ENCODE peak calls at places on chromosomes 13 and 19, in five cellular contexts. I, E, H, B and V are unnamed samples.

GRCh38 chr13:98563071-98563470 is 13.8 kb downstream of the STK24 start:
- DNase-seq in I (no peak), E (no peak), H (no peak), B (no peak), V (no peak)

GRCh38 chr19:2808129-2808941 is 11.3 kb upstream of the ZNF554 start:
- DNase-seq in I (no peak), E (no peak), H (no peak), B (no peak), V (no peak)

GRCh38 chr19:49672131-49672919 is 4.7 kb upstream of the PRMT1 start:
- DNase-seq in I (peak; percentile 74), E (peak; percentile 66), H (no peak), B (peak; percentile 84), V (no peak)

GRCh38 chr13:108993346-108993745 is 363.9 kb downstream of the MYO16 start:
- DNase-seq in I (no peak), E (no peak), H (no peak), B (no peak), V (no peak)

GRCh38 chr13:76917096-76917495 is 30.9 kb upstream of the KCTD12 start:
- DNase-seq in I (no peak), E (no peak), H (no peak), B (no peak), V (no peak)

GRCh38 chr13:23643828-23644419 is 73.7 kb downstream of the TNFRSF19 start:
- DNase-seq in I (no peak), E (no peak), H (no peak), B (no peak), V (no peak)

GRCh38 chr19:22893855-22894270 is 61.8 kb downstream of the ZNF723 start:
- DNase-seq in I (no peak), E (no peak), H (no peak), B (no peak), V (no peak)

GRCh38 chr19:21210037-21210621 is 68.3 kb downstream of the ZNF431 start:
- DNase-seq in I (no peak), E (no peak), H (no peak), B (no peak), V (no peak)

GRCh38 chr13:83881917-83882625 is at the start of gene SLITRK1:
- DNase-seq in I (no peak), E (no peak), H (no peak), B (peak; percentile 44), V (peak; percentile 19)

GRCh38 chr19:33686687-33687541 is 65.2 kb downstream of the CHST8 start:
- DNase-seq in I (no peak), E (no peak), H (no peak), B (no peak), V (no peak)

GRCh38 chr19:18746393-18747167 is 44.5 kb downstream of the COMP start:
- DNase-seq in I (no peak), E (no peak), H (no peak), B (no peak), V (no peak)

GRCh38 chr19:45306522-45307027 is 16.1 kb downstream of the CKM start:
- DNase-seq in I (no peak), E (no peak), H (no peak), B (no peak), V (no peak)

GRCh38 chr19:45710731-45711130 is 18.3 kb downstream of the QPCTL start:
- DNase-seq in I (no peak), E (no peak), H (no peak), B (no peak), V (no peak)

GRCh38 chr19:19059018-19059836 is 4.6 kb upstream of the SLC25A42 start:
- DNase-seq in I (no peak), E (no peak), H (no peak), B (peak; percentile 75), V (no peak)

GRCh38 chr13:30376426-30377311 is 45.6 kb upstream of the UBE2L5 start:
- DNase-seq in I (no peak), E (peak; percentile 62), H (no peak), B (no peak), V (no peak)

GRCh38 chr13:72258340-72258981 is 391.5 kb upstream of the DACH1 start:
- DNase-seq in I (no peak), E (no peak), H (no peak), B (no peak), V (no peak)

GRCh38 chr13:71005919-71006318 is 861.1 kb downstream of the DACH1 start:
- DNase-seq in I (no peak), E (no peak), H (no peak), B (no peak), V (no peak)

GRCh38 chr19:5718579-5719273 is 1.2 kb downstream of the LONP1 start:
- DNase-seq in I (no peak), E (no peak), H (peak; percentile 43), B (peak; percentile 88), V (peak; percentile 72)

GRCh38 chr13:42071667-42072419 is 23.4 kb downstream of the DGKH start:
- DNase-seq in I (no peak), E (no peak), H (no peak), B (no peak), V (no peak)

GRCh38 chr13:111153279-111153976 is 38.3 kb downstream of the ARHGEF7 start:
- DNase-seq in I (peak; percentile 94), E (peak; percentile 94), H (no peak), B (peak; percentile 90), V (peak; percentile 61)
- TF ChIP-seq CTCF in I (peak; percentile 28), E (no peak), H (peak; percentile 36), B (no peak), V (peak; percentile 21)

GRCh38 chr19:47230122-47230920 is 678 bp downstream of the BBC3 start:
- DNase-seq in I (peak; percentile 77), E (peak; percentile 71), H (no peak), B (peak; percentile 66), V (no peak)

GRCh38 chr19:47228168-47228936 is 2.6 kb downstream of the BBC3 start:
- DNase-seq in I (peak; percentile 52), E (peak; percentile 48), H (no peak), B (peak; percentile 65), V (no peak)

GRCh38 chr19:47229674-47230121 is 1.3 kb downstream of the BBC3 start:
- DNase-seq in I (no peak), E (no peak), H (no peak), B (peak; percentile 40), V (no peak)

GRCh38 chr19:47227347-47228167 is 3.4 kb downstream of the BBC3 start:
- DNase-seq in I (peak; percentile 93), E (peak; percentile 26), H (no peak), B (peak; percentile 94), V (peak; percentile 78)

DNA sequence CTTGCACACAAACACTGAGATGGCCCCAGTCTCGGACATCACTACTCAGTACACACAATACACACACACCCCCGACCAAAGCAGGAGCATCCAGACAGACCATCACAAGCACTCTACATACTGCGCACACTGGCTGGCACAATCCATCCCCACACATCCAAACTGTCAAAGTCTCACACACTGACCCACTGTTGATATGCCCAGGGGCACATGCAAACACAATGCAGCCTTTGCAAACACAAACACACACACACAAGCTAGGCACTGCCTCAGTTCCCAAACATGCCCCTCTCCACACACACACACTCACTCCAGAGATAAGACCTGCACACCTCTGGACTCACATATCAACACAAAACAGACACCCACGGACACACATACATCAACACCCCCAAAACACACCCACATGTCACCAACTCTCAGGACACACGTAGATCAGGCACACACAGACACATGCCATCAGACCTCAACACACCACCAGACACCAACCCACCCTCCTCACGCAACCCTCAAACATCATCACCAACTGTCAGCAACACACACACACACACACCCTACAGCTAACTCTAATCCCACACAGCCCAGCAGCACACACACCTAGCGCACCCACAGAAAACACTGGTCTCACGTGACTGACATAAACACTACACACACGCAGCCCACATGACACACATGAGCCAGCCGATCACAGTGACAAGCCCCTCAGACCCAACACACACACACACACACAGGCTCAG is 1.9 kb downstream of the BBC3 start:
- DNase-seq in I (no peak), E (peak; percentile 29), H (no peak), B (no peak), V (no peak)
- H3K4me3 ChIP-seq in I (peak overlapping the region; percentile 99), E (peak overlapping the region; percentile 79), H (peak overlapping the region; percentile 78), B (no peak overlapping the region), V (peak overlapping the region; percentile 75)

GRCh38 chr19:48452656-48453480 is 2.5 kb upstream of the KCNJ14 start:
- DNase-seq in I (no peak), E (no peak), H (no peak), B (no peak), V (no peak)

GRCh38 chr19:48450441-48450840 is 4.7 kb downstream of the GRWD1 start:
- DNase-seq in I (no peak), E (no peak), H (no peak), B (no peak), V (no peak)

GRCh38 chr19:48450863-48451262 is 4.5 kb upstream of the KCNJ14 start:
- DNase-seq in I (no peak), E (no peak), H (no peak), B (no peak), V (no peak)

GRCh38 chr19:48454150-48454730 is 1.1 kb upstream of the KCNJ14 start:
- DNase-seq in I (no peak), E (no peak), H (no peak), B (no peak), V (no peak)

GRCh38 chr19:48452255-48452654 is 3.1 kb upstream of the KCNJ14 start:
- DNase-seq in I (no peak), E (no peak), H (no peak), B (no peak), V (no peak)
- H3K36me3 ChIP-seq in I (peaks cover 84% of the 10 kb centered on the region), E (peaks cover 60% of the 10 kb centered on the region), H (peaks cover 7% of the 10 kb centered on the region), B (peaks cover 73% of the 10 kb centered on the region), V (peaks cover 3% of the 10 kb centered on the region)

GRCh38 chr13:33262997-33263396 is 22.6 kb downstream of the STARD13 start:
- DNase-seq in I (no peak), E (no peak), H (no peak), B (no peak), V (no peak)

GRCh38 chr13:33263976-33264619 is 21.5 kb downstream of the STARD13 start:
- DNase-seq in I (no peak), E (no peak), H (no peak), B (no peak), V (no peak)

GRCh38 chr13:33262554-33262953 is 23.0 kb downstream of the STARD13 start:
- DNase-seq in I (no peak), E (no peak), H (no peak), B (no peak), V (no peak)

GRCh38 chr13:33264620-33264978 is 21.0 kb downstream of the STARD13 start:
- DNase-seq in I (no peak), E (no peak), H (no peak), B (peak; percentile 84), V (no peak)

DNA sequence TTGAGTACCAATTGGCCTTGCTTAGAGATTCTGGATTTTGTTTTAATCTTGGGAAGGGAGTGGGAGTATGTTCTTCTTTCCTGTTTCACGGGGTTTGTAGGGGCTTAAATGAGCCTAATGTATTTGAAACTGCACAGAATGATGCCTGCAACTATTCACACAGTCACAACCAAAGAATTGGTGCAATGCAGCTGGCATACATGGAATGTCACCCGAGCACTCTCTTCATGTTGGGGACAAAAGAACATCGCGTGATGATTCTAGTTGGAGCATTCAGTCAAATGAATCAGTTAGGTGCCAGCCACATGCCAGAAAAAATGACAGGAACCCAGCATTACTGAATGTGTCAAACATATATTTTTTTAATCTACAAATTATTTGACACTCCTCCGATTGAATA is 22.1 kb downstream of the STARD13 start:
- DNase-seq in I (no peak), E (no peak), H (no peak), B (no peak), V (no peak)
- TF ChIP-seq CTCF in I (no peak), E (no peak), H (no peak), B (no peak), V (no peak)